ENCODE peak calls at places on chromosomes 16 and 17, in five cellular contexts. R, S, L, T and Y are unnamed samples.
A peak's percentile ranks its signal among the peaks of the same experiment; 100 is the strongest.

GRCh38 chr16:56530872-56531271 is 11.0 kb upstream of the BBS2 start:
- DNase-seq in R (no peak), S (no peak), L (no peak), T (no peak), Y (no peak)

GRCh38 chr17:27340575-27340974 is 46.7 kb downstream of the WSB1 start:
- DNase-seq in L (no peak), S (no peak), R (no peak), T (no peak), Y (no peak)

GRCh38 chr16:4521971-4522623 is 16.5 kb downstream of the CDIP1 start:
- DNase-seq in L (no peak), S (no peak), R (peak; percentile 73), T (no peak), Y (no peak)

GRCh38 chr17:4604111-4604644 is 19.8 kb downstream of the SMTNL2 start:
- DNase-seq in L (peak; percentile 33), T (no peak), S (no peak), R (peak; percentile 91), Y (no peak)

GRCh38 chr16:10957771-10958486 is 13.6 kb downstream of the CLEC16A start:
- DNase-seq in S (no peak), T (no peak), L (no peak), R (no peak), Y (no peak)

GRCh38 chr17:34980681-34981537 is 597 bp downstream of the LIG3 start:
- DNase-seq in L (peak; percentile 85), T (peak; percentile 27), S (peak; percentile 86), R (peak; percentile 95), Y (peak; percentile 83)

GRCh38 chr17:74981979-74982662 is 5.3 kb upstream of the CDR2L start:
- DNase-seq in S (no peak), R (peak; percentile 99), L (peak; percentile 89), T (no peak), Y (peak; percentile 72)

GRCh38 chr17:18017958-18018357 is 21.0 kb downstream of the ATPAF2 start:
- DNase-seq in L (peak; percentile 37), S (no peak), R (peak; percentile 57), T (no peak), Y (peak; percentile 91)

GRCh38 chr16:80614908-80615696 is 74.3 kb downstream of the DYNLRB2 start:
- DNase-seq in T (no peak), L (no peak), R (no peak), S (no peak), Y (no peak)

GRCh38 chr17:33968350-33969044 is 286.6 kb upstream of the CCL2 start:
- DNase-seq in R (no peak), S (no peak), T (peak; percentile 83), L (peak; percentile 42), Y (no peak)

GRCh38 chr16:87331241-87331801 is 14.1 kb upstream of the C16orf95 start:
- DNase-seq in T (no peak), S (no peak), R (no peak), L (no peak), Y (no peak)

GRCh38 chr16:28097500-28097899 is 34.0 kb upstream of the GSG1L start:
- DNase-seq in R (no peak), S (no peak), T (no peak), L (no peak), Y (no peak)

GRCh38 chr17:79840204-79840988 is 1.2 kb upstream of the CBX4 start:
- DNase-seq in R (peak; percentile 85), T (no peak), L (no peak), S (no peak), Y (no peak)

GRCh38 chr17:79089720-79090502 is 15.3 kb downstream of the ENGASE start:
- DNase-seq in S (no peak), L (no peak), R (no peak), T (no peak), Y (no peak)

GRCh38 chr17:53722407-53722806 is 100.3 kb upstream of the KIF2B start:
- DNase-seq in R (no peak), S (no peak), L (peak; percentile 12), T (no peak), Y (no peak)

GRCh38 chr17:21041753-21042433 is 918 bp downstream of the USP22 start:
- DNase-seq in S (peak; percentile 81), T (no peak), R (peak; percentile 90), L (peak; percentile 87), Y (peak; percentile 71)

GRCh38 chr17:66200685-66201092 is 8.8 kb upstream of the CEP112 start:
- DNase-seq in L (peak; percentile 65), T (no peak), S (peak; percentile 64), R (peak; percentile 75), Y (peak; percentile 87)

GRCh38 chr16:20084624-20085226 is 11.0 kb upstream of the GPR139 start:
- DNase-seq in S (no peak), L (peak; percentile 75), R (no peak), T (no peak), Y (peak; percentile 39)

GRCh38 chr16:15751940-15752339 is 101.9 kb downstream of the NDE1 start:
- DNase-seq in L (no peak), T (no peak), R (no peak), S (no peak), Y (no peak)

GRCh38 chr16:57045694-57046381 is 46.5 kb upstream of the CPNE2 start:
- DNase-seq in R (peak; percentile 64), T (peak; percentile 55), L (peak; percentile 65), S (no peak), Y (peak; percentile 71)

GRCh38 chr16:58025351-58026138 is at the start of gene MMP15:
- DNase-seq in R (peak; percentile 87), S (no peak), T (no peak), L (peak; percentile 92), Y (peak; percentile 91)

GRCh38 chr17:82214012-82214628 is 1.5 kb upstream of the CCDC57 start:
- DNase-seq in S (peak; percentile 37), L (peak; percentile 44), R (peak; percentile 53), T (no peak), Y (no peak)

GRCh38 chr17:55177159-55177913 is 87.4 kb upstream of the HLF start:
- DNase-seq in S (no peak), R (no peak), T (no peak), L (peak; percentile 28), Y (peak; percentile 28)

GRCh38 chr16:27317320-27317719 is 3.5 kb downstream of the IL4R start:
- DNase-seq in T (no peak), R (no peak), L (no peak), S (no peak), Y (no peak)

GRCh38 chr16:50616386-50616785 is 64.7 kb downstream of the SNX20 start:
- DNase-seq in T (no peak), S (peak; percentile 31), L (no peak), R (no peak), Y (no peak)

GRCh38 chr16:85902366-85903155 is 3.6 kb downstream of the IRF8 start:
- DNase-seq in S (no peak), L (no peak), T (peak; percentile 92), R (no peak), Y (no peak)

GRCh38 chr16:88784856-88785105 is 239 bp downstream of the PIEZO1 start:
- DNase-seq in S (no peak), R (no peak), L (no peak), T (no peak), Y (no peak)

GRCh38 chr16:88784074-88784855 is 755 bp downstream of the PIEZO1 start:
- DNase-seq in T (no peak), R (peak; percentile 81), L (peak; percentile 77), S (no peak), Y (peak; percentile 75)

GRCh38 chr16:88783391-88784073 is 1.5 kb downstream of the PIEZO1 start:
- DNase-seq in T (no peak), L (no peak), S (no peak), R (no peak), Y (no peak)

GRCh38 chr16:88787579-88788314 is 2.7 kb upstream of the PIEZO1 start:
- DNase-seq in R (no peak), L (no peak), S (no peak), T (no peak), Y (peak; percentile 73)

GRCh38 chr16:88785106-88785924 is at the start of gene PIEZO1:
- DNase-seq in T (no peak), R (peak; percentile 86), S (no peak), L (peak; percentile 89), Y (no peak)
- TF ChIP-seq GABPA in T (no peak), R (no peak), S (no peak), L (no peak), Y (no peak)

GRCh38 chr17:56866496-56866895 is 32.5 kb downstream of the DGKE start:
- DNase-seq in S (no peak), T (no peak), L (peak; percentile 9), R (no peak), Y (no peak)
- TF ChIP-seq CTCF in S (no peak), T (peak; percentile 28), L (no peak), R (peak; percentile 41), Y (peak; percentile 59)

GRCh38 chr16:89442588-89442987 is 47.8 kb downstream of the ANKRD11 start:
- DNase-seq in L (no peak), R (no peak), T (no peak), S (no peak), Y (no peak)

GRCh38 chr16:89445166-89445565 is 45.2 kb downstream of the ANKRD11 start:
- DNase-seq in S (no peak), L (no peak), T (no peak), R (no peak), Y (no peak)

GRCh38 chr16:89442990-89443726 is 47.2 kb downstream of the ANKRD11 start:
- DNase-seq in S (no peak), L (peak; percentile 50), T (no peak), R (peak; percentile 60), Y (peak; percentile 89)

GRCh38 chr16:89443727-89444084 is 46.7 kb downstream of the ANKRD11 start:
- DNase-seq in S (no peak), L (no peak), T (no peak), R (no peak), Y (no peak)

DNA sequence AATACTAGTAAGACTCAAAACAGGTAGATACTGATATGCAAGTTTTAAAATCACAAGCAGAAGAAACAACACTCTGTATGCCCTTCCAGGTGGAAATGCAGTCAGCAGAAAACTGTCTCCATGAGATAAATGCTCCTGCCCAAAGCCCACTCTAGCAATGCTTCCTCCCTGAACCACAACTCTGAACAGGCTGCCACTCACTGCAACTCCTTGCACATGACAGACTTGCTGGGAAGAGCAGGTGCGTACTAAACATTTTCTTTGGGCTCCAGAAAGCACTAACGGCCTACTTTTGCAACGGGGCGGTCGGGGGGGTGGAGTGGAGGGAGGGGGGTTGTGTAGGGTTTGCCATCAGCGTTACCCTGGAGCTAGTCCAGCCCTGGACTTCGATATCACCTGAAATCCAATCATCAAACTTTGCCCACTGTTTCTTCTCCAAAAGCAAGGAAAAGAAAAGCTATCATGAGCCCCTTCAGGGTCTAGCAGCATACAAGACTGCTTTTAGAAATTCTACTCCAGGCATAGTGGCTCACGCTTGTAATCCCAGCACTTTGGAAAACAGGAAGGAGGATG is 46.1 kb downstream of the ANKRD11 start:
- DNase-seq in L (peak; percentile 30), S (no peak), R (no peak), T (no peak), Y (no peak)
- TF ChIP-seq REST in L (no peak), S (no peak), R (no peak), T (no peak), Y (no peak)

DNA sequence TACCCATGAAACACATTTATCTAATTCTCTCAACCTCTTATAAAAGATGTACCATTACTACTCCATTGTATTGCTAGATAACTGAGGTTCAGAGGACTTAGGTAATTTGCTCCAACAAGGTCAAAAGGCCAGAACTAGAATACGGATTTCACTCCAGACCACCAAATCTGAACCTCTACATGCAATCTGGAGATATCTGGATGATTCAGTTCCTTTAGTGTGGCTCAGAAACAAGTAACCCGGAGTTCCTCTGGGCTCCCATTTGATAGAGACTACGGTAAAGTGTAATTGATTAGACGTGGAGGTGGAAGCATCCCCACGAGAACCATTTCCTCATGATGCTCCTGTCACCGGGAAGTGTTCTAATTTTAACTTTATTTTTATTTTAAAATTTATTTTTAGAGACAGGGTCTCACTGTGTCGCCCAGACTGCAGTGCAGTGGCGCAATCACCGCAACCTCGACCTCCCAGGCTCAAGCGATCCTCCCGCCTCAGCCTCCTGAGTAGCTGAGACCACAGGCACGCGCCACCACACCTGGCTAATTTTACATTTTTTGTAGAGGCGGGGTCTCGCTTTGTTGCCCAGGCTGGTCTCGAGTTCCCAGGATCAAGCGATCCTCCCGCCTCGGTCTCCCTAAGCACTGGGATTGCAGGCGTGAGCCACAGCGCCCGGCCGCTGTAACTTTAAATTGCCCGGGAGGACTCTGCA is 608 bp upstream of the COX10 start:
- DNase-seq in L (peak; percentile 12), R (no peak), S (no peak), T (no peak), Y (no peak)
- TF ChIP-seq GABPA in L (no peak), R (no peak), S (no peak), T (no peak), Y (no peak)